ENCODE peak calls at places on chromosomes 2 and 18, in nine cellular contexts. One of them, this sample, is unnamed.

GRCh38 chr2:20350105-20350712 is 435 bp downstream of the PUM2 start:
- DNase-seq in BJ: no peak
- DNase-seq in cardiac fibroblast: peak
- DNase-seq in foreskin fibroblast: no peak
- DNase-seq in AG10803: no peak
- DNase-seq in pancreas: no peak
- DNase-seq in sigmoid colon: peak
- DNase-seq in mucosa of descending colon: peak
- DNase-seq in mammary epithelial cell: peak
- DNase-seq in this sample: no peak

GRCh38 chr2:195659114-195659513 is 2.1 kb downstream of the SLC39A10 start:
- DNase-seq in foreskin fibroblast: no peak
- DNase-seq in mucosa of descending colon: no peak
- DNase-seq in AG10803: no peak
- DNase-seq in sigmoid colon: no peak
- DNase-seq in pancreas: no peak
- DNase-seq in mammary epithelial cell: no peak
- DNase-seq in cardiac fibroblast: peak
- DNase-seq in BJ: no peak
- DNase-seq in this sample: no peak

GRCh38 chr18:55748227-55748738 is 160.3 kb upstream of the TCF4 start:
- DNase-seq in cardiac fibroblast: no peak
- DNase-seq in AG10803: no peak
- DNase-seq in foreskin fibroblast: no peak
- DNase-seq in mammary epithelial cell: no peak
- DNase-seq in BJ: no peak
- DNase-seq in pancreas: no peak
- DNase-seq in sigmoid colon: no peak
- DNase-seq in mucosa of descending colon: no peak
- DNase-seq in this sample: no peak

GRCh38 chr18:26617151-26617554 is 68.8 kb upstream of the KCTD1 start:
- DNase-seq in sigmoid colon: no peak
- DNase-seq in AG10803: peak
- DNase-seq in pancreas: no peak
- DNase-seq in mucosa of descending colon: no peak
- DNase-seq in cardiac fibroblast: peak
- DNase-seq in mammary epithelial cell: peak
- DNase-seq in BJ: peak
- DNase-seq in foreskin fibroblast: peak
- DNase-seq in this sample: peak

GRCh38 chr2:128320609-128321420 is 2.1 kb upstream of the HS6ST1 start:
- DNase-seq in AG10803: no peak
- DNase-seq in BJ: no peak
- DNase-seq in mucosa of descending colon: no peak
- DNase-seq in pancreas: no peak
- DNase-seq in mammary epithelial cell: no peak
- DNase-seq in foreskin fibroblast: no peak
- DNase-seq in cardiac fibroblast: no peak
- DNase-seq in sigmoid colon: no peak
- DNase-seq in this sample: no peak

GRCh38 chr2:112723995-112724394 is 3.2 kb downstream of the NT5DC4 start:
- DNase-seq in BJ: no peak
- DNase-seq in foreskin fibroblast: no peak
- DNase-seq in sigmoid colon: no peak
- DNase-seq in mammary epithelial cell: no peak
- DNase-seq in mucosa of descending colon: no peak
- DNase-seq in cardiac fibroblast: no peak
- DNase-seq in AG10803: no peak
- DNase-seq in pancreas: no peak
- DNase-seq in this sample: no peak

GRCh38 chr18:69819460-69819859 is 128.2 kb downstream of the CD226 start:
- DNase-seq in cardiac fibroblast: no peak
- DNase-seq in AG10803: no peak
- DNase-seq in pancreas: no peak
- DNase-seq in foreskin fibroblast: no peak
- DNase-seq in sigmoid colon: no peak
- DNase-seq in mucosa of descending colon: no peak
- DNase-seq in BJ: no peak
- DNase-seq in mammary epithelial cell: no peak
- DNase-seq in this sample: no peak

GRCh38 chr2:27830616-27831120 is 59.1 kb downstream of the MRPL33 start:
- DNase-seq in mucosa of descending colon: no peak
- DNase-seq in pancreas: no peak
- DNase-seq in cardiac fibroblast: peak
- DNase-seq in sigmoid colon: no peak
- DNase-seq in foreskin fibroblast: no peak
- DNase-seq in mammary epithelial cell: no peak
- DNase-seq in AG10803: no peak
- DNase-seq in BJ: no peak
- DNase-seq in this sample: no peak

GRCh38 chr2:201465524-201465971 is 14.0 kb downstream of the STRADB start:
- DNase-seq in cardiac fibroblast: peak
- DNase-seq in mucosa of descending colon: no peak
- DNase-seq in pancreas: no peak
- DNase-seq in sigmoid colon: no peak
- DNase-seq in foreskin fibroblast: peak
- DNase-seq in AG10803: no peak
- DNase-seq in BJ: no peak
- DNase-seq in mammary epithelial cell: no peak
- DNase-seq in this sample: no peak

GRCh38 chr2:231017250-231017636 is 20.1 kb upstream of the C2orf72 start:
- DNase-seq in mucosa of descending colon: no peak
- DNase-seq in sigmoid colon: no peak
- DNase-seq in AG10803: no peak
- DNase-seq in pancreas: peak
- DNase-seq in mammary epithelial cell: no peak
- DNase-seq in cardiac fibroblast: no peak
- DNase-seq in foreskin fibroblast: no peak
- DNase-seq in BJ: no peak
- DNase-seq in this sample: no peak

GRCh38 chr2:67684991-67685390 is 287.9 kb downstream of the ETAA1 start:
- DNase-seq in mammary epithelial cell: no peak
- DNase-seq in mucosa of descending colon: no peak
- DNase-seq in AG10803: no peak
- DNase-seq in sigmoid colon: no peak
- DNase-seq in BJ: no peak
- DNase-seq in pancreas: no peak
- DNase-seq in foreskin fibroblast: no peak
- DNase-seq in cardiac fibroblast: no peak
- DNase-seq in this sample: no peak

GRCh38 chr2:95057535-95058453 is 32.3 kb downstream of the MAL start:
- DNase-seq in sigmoid colon: peak
- DNase-seq in foreskin fibroblast: no peak
- DNase-seq in AG10803: no peak
- DNase-seq in BJ: no peak
- DNase-seq in mammary epithelial cell: no peak
- DNase-seq in mucosa of descending colon: no peak
- DNase-seq in cardiac fibroblast: no peak
- DNase-seq in pancreas: no peak
- DNase-seq in this sample: no peak

GRCh38 chr18:53534695-53535094 is 689.8 kb downstream of the MBD2 start:
- DNase-seq in sigmoid colon: no peak
- DNase-seq in mucosa of descending colon: peak
- DNase-seq in pancreas: no peak
- DNase-seq in AG10803: peak
- DNase-seq in BJ: no peak
- DNase-seq in cardiac fibroblast: no peak
- DNase-seq in foreskin fibroblast: no peak
- DNase-seq in mammary epithelial cell: no peak
- DNase-seq in this sample: no peak

GRCh38 chr2:113203901-113204519 is 30.2 kb downstream of the PSD4 start:
- DNase-seq in BJ: no peak
- DNase-seq in sigmoid colon: no peak
- DNase-seq in mucosa of descending colon: peak
- DNase-seq in cardiac fibroblast: peak
- DNase-seq in pancreas: peak
- DNase-seq in AG10803: peak
- DNase-seq in mammary epithelial cell: peak
- DNase-seq in foreskin fibroblast: peak
- DNase-seq in this sample: no peak

GRCh38 chr2:172484253-172484652 is 56.9 kb downstream of the ITGA6 start:
- DNase-seq in AG10803: peak
- DNase-seq in mucosa of descending colon: peak
- DNase-seq in BJ: no peak
- DNase-seq in sigmoid colon: no peak
- DNase-seq in cardiac fibroblast: peak
- DNase-seq in pancreas: no peak
- DNase-seq in foreskin fibroblast: peak
- DNase-seq in mammary epithelial cell: no peak
- DNase-seq in this sample: no peak

GRCh38 chr2:232352511-232353091 is 25.9 kb upstream of the ALPP start:
- DNase-seq in pancreas: no peak
- DNase-seq in AG10803: no peak
- DNase-seq in mucosa of descending colon: no peak
- DNase-seq in foreskin fibroblast: no peak
- DNase-seq in cardiac fibroblast: no peak
- DNase-seq in sigmoid colon: peak
- DNase-seq in BJ: no peak
- DNase-seq in mammary epithelial cell: no peak
- DNase-seq in this sample: no peak
- H3K4me3 ChIP-seq in pancreas: no peak
- H3K4me3 ChIP-seq in AG10803: no peak
- H3K4me3 ChIP-seq in mucosa of descending colon: no peak
- H3K4me3 ChIP-seq in foreskin fibroblast: no peak
- H3K4me3 ChIP-seq in cardiac fibroblast: no peak
- H3K4me3 ChIP-seq in sigmoid colon: no peak
- H3K4me3 ChIP-seq in BJ: no peak
- H3K4me3 ChIP-seq in mammary epithelial cell: no peak
- H3K4me3 ChIP-seq in this sample: no peak

GRCh38 chr2:73925033-73925704 is 1.5 kb upstream of the DGUOK start:
- DNase-seq in BJ: no peak
- DNase-seq in foreskin fibroblast: no peak
- DNase-seq in sigmoid colon: peak
- DNase-seq in pancreas: no peak
- DNase-seq in AG10803: no peak
- DNase-seq in mucosa of descending colon: peak
- DNase-seq in cardiac fibroblast: no peak
- DNase-seq in mammary epithelial cell: no peak
- DNase-seq in this sample: no peak

GRCh38 chr2:73926493-73927327 is at the start of gene DGUOK:
- DNase-seq in foreskin fibroblast: peak
- DNase-seq in BJ: peak
- DNase-seq in mucosa of descending colon: peak
- DNase-seq in AG10803: peak
- DNase-seq in pancreas: peak
- DNase-seq in mammary epithelial cell: peak
- DNase-seq in sigmoid colon: peak
- DNase-seq in cardiac fibroblast: peak
- DNase-seq in this sample: peak

GRCh38 chr2:73928995-73929394 is 2.3 kb downstream of the DGUOK start:
- DNase-seq in cardiac fibroblast: no peak
- DNase-seq in BJ: no peak
- DNase-seq in AG10803: no peak
- DNase-seq in pancreas: no peak
- DNase-seq in mammary epithelial cell: no peak
- DNase-seq in mucosa of descending colon: peak
- DNase-seq in foreskin fibroblast: no peak
- DNase-seq in sigmoid colon: no peak
- DNase-seq in this sample: no peak

GRCh38 chr2:73927344-73927743 is 664 bp downstream of the DGUOK start:
- DNase-seq in foreskin fibroblast: no peak
- DNase-seq in AG10803: no peak
- DNase-seq in BJ: no peak
- DNase-seq in pancreas: no peak
- DNase-seq in cardiac fibroblast: no peak
- DNase-seq in mammary epithelial cell: no peak
- DNase-seq in mucosa of descending colon: no peak
- DNase-seq in sigmoid colon: no peak
- DNase-seq in this sample: no peak

GRCh38 chr2:73925853-73926492 is 707 bp upstream of the DGUOK start:
- DNase-seq in foreskin fibroblast: no peak
- DNase-seq in cardiac fibroblast: no peak
- DNase-seq in sigmoid colon: peak
- DNase-seq in pancreas: no peak
- DNase-seq in mucosa of descending colon: peak
- DNase-seq in BJ: no peak
- DNase-seq in AG10803: no peak
- DNase-seq in mammary epithelial cell: peak
- DNase-seq in this sample: no peak
- H3K4me3 ChIP-seq in foreskin fibroblast: peak
- H3K4me3 ChIP-seq in cardiac fibroblast: peak
- H3K4me3 ChIP-seq in sigmoid colon: no peak
- H3K4me3 ChIP-seq in pancreas: peak
- H3K4me3 ChIP-seq in mucosa of descending colon: no peak
- H3K4me3 ChIP-seq in BJ: peak
- H3K4me3 ChIP-seq in AG10803: peak
- H3K4me3 ChIP-seq in mammary epithelial cell: peak
- H3K4me3 ChIP-seq in this sample: peak

DNA sequence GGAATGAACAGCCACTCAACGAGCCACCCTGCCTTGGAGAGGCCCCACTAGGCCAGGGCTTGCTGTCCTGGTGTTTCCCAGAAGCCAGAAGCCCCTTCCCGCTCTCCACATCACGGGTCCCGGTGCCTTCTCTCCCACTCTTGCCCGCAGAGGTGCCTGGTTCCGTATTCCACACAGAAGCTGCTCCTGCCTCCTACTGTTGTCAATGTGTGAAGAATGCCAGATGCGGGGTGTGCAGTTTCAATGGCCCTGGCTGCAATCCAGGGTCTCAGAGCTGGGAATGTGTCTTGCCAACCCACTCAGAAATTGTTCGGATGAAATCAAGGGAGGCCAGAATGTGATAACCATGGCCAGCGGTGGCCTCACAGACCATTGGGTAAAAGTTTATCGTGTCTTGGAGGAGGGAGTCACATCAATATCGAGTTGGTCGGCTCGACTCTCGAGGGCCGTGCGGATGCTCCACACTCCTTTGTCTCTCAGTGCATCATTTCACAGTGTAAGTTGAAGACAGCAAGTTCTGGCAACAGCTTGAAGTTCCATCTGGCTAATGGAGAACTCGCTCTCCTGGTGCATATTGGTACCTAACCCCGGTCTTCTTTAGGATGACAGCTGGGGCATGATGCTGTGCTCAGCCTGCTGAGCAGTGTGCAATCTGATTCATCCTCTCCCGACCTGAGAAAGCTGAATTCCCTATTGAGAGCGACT is 388.8 kb downstream of the SOX11 start:
- DNase-seq in AG10803: no peak
- DNase-seq in mucosa of descending colon: no peak
- DNase-seq in cardiac fibroblast: no peak
- DNase-seq in BJ: no peak
- DNase-seq in foreskin fibroblast: no peak
- DNase-seq in pancreas: peak
- DNase-seq in sigmoid colon: no peak
- DNase-seq in mammary epithelial cell: no peak
- DNase-seq in this sample: no peak
- H3K4me3 ChIP-seq in AG10803: no peak
- H3K4me3 ChIP-seq in mucosa of descending colon: no peak
- H3K4me3 ChIP-seq in cardiac fibroblast: no peak
- H3K4me3 ChIP-seq in BJ: no peak
- H3K4me3 ChIP-seq in foreskin fibroblast: no peak
- H3K4me3 ChIP-seq in pancreas: no peak
- H3K4me3 ChIP-seq in sigmoid colon: no peak
- H3K4me3 ChIP-seq in mammary epithelial cell: no peak
- H3K4me3 ChIP-seq in this sample: no peak

GRCh38 chr18:3597159-3597977 is 147.4 kb downstream of the TGIF1 start:
- DNase-seq in pancreas: no peak
- DNase-seq in mammary epithelial cell: no peak
- DNase-seq in sigmoid colon: no peak
- DNase-seq in mucosa of descending colon: no peak
- DNase-seq in AG10803: no peak
- DNase-seq in BJ: no peak
- DNase-seq in foreskin fibroblast: no peak
- DNase-seq in cardiac fibroblast: no peak
- DNase-seq in this sample: no peak
- H3K4me3 ChIP-seq in pancreas: no peak
- H3K4me3 ChIP-seq in mammary epithelial cell: no peak
- H3K4me3 ChIP-seq in sigmoid colon: no peak
- H3K4me3 ChIP-seq in mucosa of descending colon: no peak
- H3K4me3 ChIP-seq in AG10803: no peak
- H3K4me3 ChIP-seq in BJ: no peak
- H3K4me3 ChIP-seq in foreskin fibroblast: no peak
- H3K4me3 ChIP-seq in cardiac fibroblast: no peak
- H3K4me3 ChIP-seq in this sample: no peak

GRCh38 chr18:22558945-22559385 is 141.2 kb upstream of the CTAGE1 start:
- DNase-seq in sigmoid colon: peak
- DNase-seq in mammary epithelial cell: peak
- DNase-seq in AG10803: peak
- DNase-seq in BJ: no peak
- DNase-seq in mucosa of descending colon: peak
- DNase-seq in cardiac fibroblast: peak
- DNase-seq in pancreas: peak
- DNase-seq in foreskin fibroblast: no peak
- DNase-seq in this sample: no peak
- H3K4me3 ChIP-seq in sigmoid colon: peak
- H3K4me3 ChIP-seq in mammary epithelial cell: peak
- H3K4me3 ChIP-seq in AG10803: peak
- H3K4me3 ChIP-seq in BJ: peak
- H3K4me3 ChIP-seq in mucosa of descending colon: no peak
- H3K4me3 ChIP-seq in cardiac fibroblast: peak
- H3K4me3 ChIP-seq in pancreas: peak
- H3K4me3 ChIP-seq in foreskin fibroblast: peak
- H3K4me3 ChIP-seq in this sample: peak

This sample was measured in epithelial cell of proximal tubule.